ENCODE peak calls at places on chromosomes 5 and 9, in five cellular contexts. Y is heart right ventricle, U is kidney epithelial cell, J is body of pancreas, W is tibial artery. T is an unnamed sample.

GRCh38 chr9:71683598-71684235 is 84.6 kb downstream of the CEMIP2 start:
- DNase-seq in Y (no peak), U (no peak), J (peak), W (no peak), T (peak)

GRCh38 chr5:120449501-120449900 is 14.6 kb upstream of the PRR16 start:
- DNase-seq in Y (no peak), U (no peak), J (no peak), W (no peak), T (no peak)

GRCh38 chr5:54713923-54714581 is 196.5 kb downstream of the SNX18 start:
- DNase-seq in Y (no peak), U (no peak), J (no peak), W (no peak), T (no peak)

GRCh38 chr9:137049544-137050449 is 3.8 kb upstream of the NPDC1 start:
- DNase-seq in Y (no peak), U (no peak), J (peak), W (no peak), T (no peak)

GRCh38 chr5:75707911-75708509 is 9.2 kb downstream of the POC5 start:
- DNase-seq in Y (no peak), U (no peak), J (no peak), W (no peak), T (no peak)

GRCh38 chr9:97682242-97682641 is 14.9 kb downstream of the XPA start:
- DNase-seq in Y (no peak), U (no peak), J (no peak), W (no peak), T (no peak)

GRCh38 chr5:89399553-89399952 is 516.6 kb upstream of the MEF2C start:
- DNase-seq in Y (no peak), U (no peak), J (no peak), W (no peak), T (no peak)

GRCh38 chr9:19510907-19511306 is 102.1 kb downstream of the ACER2 start:
- DNase-seq in Y (no peak), U (no peak), J (no peak), W (no peak), T (no peak)

GRCh38 chr5:168291961-168292782 is 727 bp downstream of the WWC1 start:
- DNase-seq in Y (no peak), U (no peak), J (peak), W (no peak), T (no peak)

GRCh38 chr5:112411903-112412302 is 7.2 kb downstream of the EPB41L4A start:
- DNase-seq in Y (no peak), U (no peak), J (no peak), W (no peak), T (no peak)

GRCh38 chr9:112041199-112041535 is 133.9 kb downstream of the SUSD1 start:
- DNase-seq in Y (no peak), U (no peak), J (no peak), W (no peak), T (no peak)

GRCh38 chr5:150782850-150783249 is 4.3 kb downstream of the SMIM3 start:
- DNase-seq in Y (no peak), U (no peak), J (no peak), W (no peak), T (no peak)

GRCh38 chr5:83414601-83415000 is 56.9 kb upstream of the VCAN start:
- DNase-seq in Y (no peak), U (no peak), J (no peak), W (no peak), T (no peak)

GRCh38 chr9:15101046-15101445 is 190.8 kb upstream of the FREM1 start:
- DNase-seq in Y (no peak), U (no peak), J (peak), W (no peak), T (no peak)

GRCh38 chr9:77926314-77926959 is 105.2 kb downstream of the GNAQ start:
- DNase-seq in Y (no peak), U (peak), J (no peak), W (no peak), T (no peak)

GRCh38 chr5:73321757-73322452 is 126.7 kb downstream of the FOXD1 start:
- DNase-seq in Y (no peak), U (peak), J (no peak), W (no peak), T (no peak)

GRCh38 chr5:26060212-26060611 is 978.2 kb downstream of the CDH9 start:
- DNase-seq in Y (no peak), U (no peak), J (no peak), W (no peak), T (no peak)

GRCh38 chr9:97293207-97293721 is 14.2 kb upstream of the CCDC180 start:
- DNase-seq in Y (peak), U (no peak), J (peak), W (no peak), T (no peak)

GRCh38 chr5:105573575-105573974 is 2011.0 kb upstream of the NUDT12 start:
- DNase-seq in Y (no peak), U (no peak), J (no peak), W (no peak), T (no peak)

GRCh38 chr5:127111112-127111511 is 37.8 kb upstream of the C5orf63 start:
- DNase-seq in Y (no peak), U (no peak), J (no peak), W (no peak), T (no peak)

GRCh38 chr5:174145821-174146220 is 100.3 kb downstream of the NSG2 start:
- DNase-seq in Y (no peak), U (no peak), J (no peak), W (no peak), T (no peak)

GRCh38 chr5:138468966-138469539 is 3.8 kb downstream of the EGR1 start:
- DNase-seq in Y (no peak), U (no peak), J (no peak), W (no peak), T (no peak)

GRCh38 chr9:122125158-122125890 is 32.2 kb upstream of the TTLL11 start:
- DNase-seq in Y (peak), U (no peak), J (peak), W (peak), T (peak)

GRCh38 chr9:69421908-69422801 is 97.1 kb downstream of the ENTREP1 start:
- DNase-seq in Y (no peak), U (no peak), J (peak), W (peak), T (no peak)

GRCh38 chr9:72592501-72593403 is 71.3 kb downstream of the TMC1 start:
- DNase-seq in Y (no peak), U (no peak), J (peak), W (no peak), T (no peak)

GRCh38 chr9:76586555-76587314 is 127.8 kb downstream of the GCNT1 start:
- DNase-seq in Y (no peak), U (no peak), J (peak), W (no peak), T (no peak)

GRCh38 chr5:179284751-179285191 is 60.5 kb downstream of the ADAMTS2 start:
- DNase-seq in Y (no peak), U (no peak), J (peak), W (peak), T (no peak)

GRCh38 chr5:133801955-133802751 is 166.3 kb downstream of the C5orf15 start:
- DNase-seq in Y (peak), U (no peak), J (peak), W (no peak), T (no peak)

GRCh38 chr9:88106492-88106891 is 31.8 kb downstream of the SPATA31C2 start:
- DNase-seq in Y (no peak), U (no peak), J (peak), W (no peak), T (no peak)

GRCh38 chr9:137491735-137492432 is 32.8 kb upstream of the NSMF start:
- DNase-seq in Y (no peak), U (no peak), J (no peak), W (no peak), T (peak)

GRCh38 chr9:120439147-120439546 is 140.8 kb downstream of the CDK5RAP2 start:
- DNase-seq in Y (no peak), U (no peak), J (no peak), W (no peak), T (no peak)

DNA sequence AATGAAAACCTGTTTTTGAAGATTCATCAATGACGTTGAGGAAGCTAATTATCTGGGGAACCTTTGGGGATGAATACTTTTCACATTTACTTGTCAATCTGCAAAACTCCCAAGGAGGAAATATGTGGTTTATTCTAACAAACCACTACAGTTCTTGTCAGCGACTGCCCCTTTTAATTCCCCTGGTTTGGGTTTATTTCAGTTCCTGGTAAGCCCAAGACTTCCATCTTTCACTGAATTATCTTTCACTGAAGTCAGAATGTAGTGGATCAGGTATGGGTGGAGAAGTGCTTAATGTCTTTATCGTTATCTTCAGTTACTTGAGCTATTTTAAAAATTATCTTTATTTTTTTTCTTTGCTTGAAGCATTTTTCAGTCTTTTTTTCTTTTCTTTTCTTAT is 40.2 kb downstream of the TLR4 start:
- DNase-seq in Y (no peak), U (no peak), J (no peak), W (no peak), T (no peak)
- H3K4me3 ChIP-seq in Y (peak), U (no peak), J (no peak), W (peak), T (peak)

GRCh38 chr5:155466851-155467250 is 453.3 kb downstream of the KIF4B start:
- DNase-seq in Y (no peak), U (no peak), J (no peak), W (no peak), T (no peak)

GRCh38 chr5:155475318-155475717 is 461.8 kb downstream of the KIF4B start:
- DNase-seq in Y (no peak), U (no peak), J (no peak), W (no peak), T (no peak)

GRCh38 chr5:155472780-155473179 is 459.2 kb downstream of the KIF4B start:
- DNase-seq in Y (no peak), U (no peak), J (no peak), W (no peak), T (no peak)

GRCh38 chr5:155471027-155471426 is 457.5 kb downstream of the KIF4B start:
- DNase-seq in Y (no peak), U (no peak), J (peak), W (no peak), T (no peak)
- TF ChIP-seq CTCF in Y (no peak), U (no peak), J (no peak), W (no peak), T (no peak)

GRCh38 chr5:157269763-157270272 is 3.9 kb downstream of the CYFIP2 start:
- DNase-seq in Y (no peak), U (no peak), J (no peak), W (no peak), T (no peak)

GRCh38 chr5:157269165-157269671 is 3.3 kb downstream of the CYFIP2 start:
- DNase-seq in Y (no peak), U (no peak), J (no peak), W (no peak), T (no peak)

GRCh38 chr5:157275403-157275802 is 9.5 kb downstream of the CYFIP2 start:
- DNase-seq in Y (no peak), U (no peak), J (no peak), W (no peak), T (no peak)

GRCh38 chr5:157273131-157273556 is 7.2 kb downstream of the CYFIP2 start:
- DNase-seq in Y (no peak), U (no peak), J (no peak), W (no peak), T (no peak)

DNA sequence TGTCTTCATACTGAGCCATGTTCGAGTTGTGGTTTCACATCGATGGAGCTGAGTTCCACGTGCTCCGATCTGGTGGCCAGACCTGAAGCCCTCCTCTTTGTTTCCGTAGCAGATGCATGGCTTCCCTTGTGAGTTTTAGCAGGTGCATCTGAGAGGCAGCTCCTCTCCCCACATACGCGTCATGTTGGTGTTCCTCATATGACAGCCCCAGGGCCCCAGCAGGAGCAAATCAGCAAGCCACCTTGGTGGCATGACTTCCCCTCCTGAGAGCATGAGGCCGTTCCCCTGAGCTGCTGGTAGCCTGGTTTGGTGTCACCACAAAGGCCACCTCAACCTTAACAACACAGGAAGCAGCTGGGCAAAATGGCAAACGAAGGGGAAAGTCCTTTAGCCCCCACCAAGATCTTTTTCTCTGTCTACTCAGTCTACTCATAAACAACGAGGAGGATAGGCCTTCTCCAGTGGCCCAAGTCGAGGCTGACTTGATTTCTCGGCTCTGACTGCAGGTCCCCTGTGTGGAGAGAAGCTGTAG is 5.9 kb downstream of the CYFIP2 start:
- DNase-seq in Y (no peak), U (no peak), J (peak), W (no peak), T (peak)
- H3K4me3 ChIP-seq in Y (no peak), U (no peak), J (no peak), W (no peak), T (no peak)

DNA sequence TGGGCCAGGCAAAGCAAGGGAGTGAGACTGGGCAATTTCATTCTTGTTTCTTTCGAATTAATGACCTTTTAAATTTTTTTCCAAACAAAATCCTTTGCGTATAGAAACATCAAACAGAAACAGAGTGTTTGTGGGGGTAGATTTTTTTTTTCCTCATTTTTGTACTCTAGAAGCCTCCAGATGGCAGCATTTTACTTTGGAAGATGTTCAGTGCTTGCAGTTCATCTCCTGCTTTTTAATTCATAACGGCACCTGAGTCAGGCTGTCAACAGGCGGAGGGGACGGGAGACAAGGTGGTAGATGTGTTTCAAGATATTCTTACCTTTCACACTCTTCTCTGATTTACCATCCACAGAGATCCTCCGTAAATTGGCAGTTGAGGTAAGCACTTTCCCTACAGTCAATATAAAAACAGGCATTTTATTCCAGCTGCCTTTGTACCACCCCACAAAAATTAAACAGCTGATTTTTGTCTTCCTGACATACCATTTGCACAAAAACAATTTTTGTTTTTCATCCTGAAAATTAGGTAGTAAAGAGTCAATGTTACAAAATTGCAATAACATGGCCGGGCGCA is 99.5 kb upstream of the FBXL17 start:
- DNase-seq in Y (no peak), U (no peak), J (no peak), W (no peak), T (no peak)
- TF ChIP-seq CTCF in Y (no peak), U (peak), J (no peak), W (no peak), T (no peak)

T was measured in left lung.